ENCODE peak calls at places on chromosomes 13 and 19, in ten cellular contexts. N is HCT116, R is GM12878, A is mesendoderm, P is GM23248, X is fibroblast of lung, Y is H9, Z is K562, G is astrocyte, U is MM.1S. C is an unnamed sample.

GRCh38 chr19:51808333-51808986 is 13.5 kb downstream of the FPR3 start:
- DNase-seq in Y (no peak), P (peak), N (no peak), A (no peak), U (no peak), R (no peak), G (no peak), Z (peak), X (no peak), C (no peak)

GRCh38 chr19:45575216-45575615 is 9.4 kb downstream of the OPA3 start:
- DNase-seq in G (no peak), Z (no peak), X (no peak), R (no peak), A (no peak), N (no peak), P (no peak), Y (no peak), U (peak), C (no peak)

GRCh38 chr13:102912599-102912998 is 66.8 kb downstream of the ERCC5 start:
- DNase-seq in N (no peak), G (no peak), X (no peak), Z (no peak), R (no peak), A (no peak), P (no peak), U (no peak), Y (no peak), C (no peak)

GRCh38 chr19:18264428-18264827 is 9.8 kb downstream of the IQCN start:
- DNase-seq in N (no peak), G (no peak), U (no peak), Y (no peak), R (no peak), A (no peak), Z (no peak), P (no peak), X (no peak), C (no peak)

GRCh38 chr13:39767791-39768564 is 112.5 kb downstream of the COG6 start:
- DNase-seq in R (no peak), Y (no peak), U (no peak), X (no peak), N (no peak), A (peak), Z (no peak), G (no peak), P (no peak), C (no peak)

GRCh38 chr19:14632286-14632685 is 42.4 kb downstream of the ADGRE3 start:
- DNase-seq in U (no peak), A (peak), Y (peak), Z (peak), P (peak), R (peak), N (peak), G (no peak), X (no peak), C (peak)

GRCh38 chr13:104779311-104779710 is 1713.1 kb upstream of the SLC10A2 start:
- DNase-seq in Z (no peak), P (peak), G (peak), N (no peak), Y (peak), U (no peak), A (peak), X (peak), R (no peak), C (no peak)

GRCh38 chr19:35596366-35596999 is 10.5 kb downstream of the PMIS2 start:
- DNase-seq in Y (no peak), Z (peak), R (peak), N (no peak), X (no peak), G (no peak), P (no peak), A (peak), U (peak), C (no peak)

GRCh38 chr19:11556634-11557420 is 2.2 kb downstream of the ELOF1 start:
- DNase-seq in Y (no peak), P (no peak), A (no peak), X (no peak), U (no peak), R (no peak), Z (no peak), G (no peak), N (no peak), C (no peak)

GRCh38 chr19:27762933-27763332 is 1450.0 kb downstream of the UQCRFS1 start:
- DNase-seq in G (no peak), P (no peak), Z (no peak), X (no peak), A (no peak), R (no peak), N (no peak), Y (no peak), U (no peak), C (no peak)

GRCh38 chr13:64925727-64926126 is 2304.4 kb downstream of the PCDH9 start:
- DNase-seq in U (no peak), R (no peak), Y (no peak), X (no peak), Z (no peak), G (no peak), A (no peak), P (no peak), N (no peak), C (no peak)

GRCh38 chr13:35720690-35721554 is 244.4 kb upstream of the MAB21L1 start:
- DNase-seq in P (peak), Z (peak), X (peak), R (no peak), G (no peak), Y (peak), A (peak), N (peak), U (no peak), C (peak)

GRCh38 chr13:41224113-41225110 is 30.0 kb upstream of the KBTBD7 start:
- DNase-seq in U (no peak), N (no peak), P (peak), Z (no peak), Y (no peak), R (no peak), X (peak), A (no peak), G (peak), C (no peak)

GRCh38 chr19:54160182-54160811 is 776 bp upstream of the LENG1 start:
- DNase-seq in U (peak), R (no peak), N (no peak), G (no peak), X (peak), P (peak), A (peak), Y (no peak), Z (peak), C (no peak)

GRCh38 chr13:25905411-25906010 is 146.3 kb downstream of the SHISA2 start:
- DNase-seq in U (no peak), N (no peak), A (peak), Z (no peak), G (no peak), R (no peak), P (no peak), Y (no peak), X (no peak), C (no peak)

GRCh38 chr19:44574201-44574950 is 39.0 kb upstream of the IGSF23 start:
- DNase-seq in G (no peak), U (no peak), X (no peak), R (no peak), A (no peak), P (no peak), N (no peak), Z (no peak), Y (no peak), C (no peak)

GRCh38 chr13:108212901-108213300 is 2.4 kb downstream of the LIG4 start:
- DNase-seq in N (no peak), U (no peak), G (no peak), A (no peak), Y (no peak), Z (no peak), R (no peak), X (no peak), P (no peak), C (no peak)

GRCh38 chr13:108213946-108214345 is 1.4 kb downstream of the LIG4 start:
- DNase-seq in Y (no peak), P (peak), X (peak), A (no peak), G (peak), Z (no peak), U (no peak), R (no peak), N (no peak), C (no peak)

GRCh38 chr13:108218044-108218974 is at the start of gene ABHD13:
- DNase-seq in Z (peak), X (peak), R (peak), U (peak), P (peak), Y (peak), A (peak), N (peak), G (peak), C (peak)

GRCh38 chr13:108215428-108215827 is at the start of gene LIG4:
- DNase-seq in X (peak), P (peak), N (peak), R (peak), Y (peak), A (peak), G (peak), U (peak), Z (peak), C (peak)

DNA sequence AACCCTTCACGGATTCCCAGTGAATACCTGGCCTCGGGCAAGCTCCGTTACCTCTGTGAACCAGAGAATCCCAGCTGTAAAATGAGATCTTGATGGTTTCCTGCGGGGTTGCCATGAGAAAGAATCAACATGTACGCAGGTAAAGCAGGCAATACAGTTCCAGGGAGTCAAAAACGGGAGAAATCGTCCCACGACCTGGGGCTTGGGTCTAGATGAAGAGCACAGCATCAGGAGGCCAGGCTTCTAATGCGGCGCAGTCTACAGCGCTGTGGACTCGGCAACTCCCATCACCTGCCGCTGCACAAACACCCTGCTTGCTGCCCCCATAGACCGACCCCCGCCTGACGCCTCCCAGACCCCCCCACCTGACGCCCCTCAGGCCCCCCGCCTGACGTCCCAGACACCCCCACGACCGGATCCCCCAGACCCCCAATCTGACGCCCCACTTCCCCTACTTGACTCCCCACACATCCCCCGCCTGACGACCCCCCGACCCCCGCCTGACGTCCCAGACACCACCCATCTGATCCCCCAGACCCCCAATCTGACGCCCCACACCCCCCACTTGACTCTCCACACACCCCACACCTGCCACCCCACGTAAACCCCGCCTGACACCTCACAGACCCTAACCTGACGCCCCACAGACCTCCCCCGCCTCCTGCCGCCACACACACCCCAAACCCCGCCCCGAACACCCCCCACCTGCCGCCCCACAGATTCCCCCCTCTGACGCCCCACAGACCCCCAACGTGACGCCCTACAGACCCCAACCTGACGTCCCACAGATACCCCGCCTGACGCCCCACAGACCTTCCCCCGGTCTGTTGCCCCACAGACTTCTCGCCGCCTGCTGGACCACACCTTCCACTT is 589 bp downstream of the LIG4 start:
- DNase-seq in P (peak), N (no peak), X (no peak), A (peak), G (no peak), Y (peak), U (no peak), Z (no peak), R (no peak), C (no peak)
- H3K9ac ChIP-seq in P (peak), N (no peak), X (peak), A (peak), G (peak), Y (peak), U (no peak), Z (no peak), R (peak), C (peak)

GRCh38 chr13:20127263-20127562 is 33.6 kb downstream of the GJA3 start:
- DNase-seq in A (peak), X (no peak), N (no peak), Y (no peak), U (peak), R (no peak), G (no peak), Z (no peak), P (no peak), C (no peak)
- H3K9ac ChIP-seq in A (peak), X (peak), N (peak), Y (no peak), U (peak), R (peak), G (peak), Z (no peak), P (peak), C (peak)

DNA sequence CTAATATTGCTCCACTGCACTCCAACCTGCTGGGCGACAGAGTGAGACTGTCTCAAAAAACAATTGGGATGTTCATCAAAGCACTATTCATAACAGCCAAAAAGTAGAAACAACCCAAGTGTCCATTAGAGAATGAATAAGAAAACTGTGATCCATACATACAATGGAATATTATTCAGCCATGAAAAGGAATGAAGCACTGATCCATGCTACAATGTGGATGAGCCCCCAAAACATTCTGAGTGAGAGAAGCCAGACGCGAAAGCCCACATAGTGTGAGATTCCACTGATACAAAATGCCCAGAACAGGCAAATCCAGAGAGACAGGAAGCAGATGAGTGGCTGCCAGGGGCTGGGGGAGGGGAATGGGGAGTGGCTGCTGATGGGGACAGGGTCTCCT is 16.0 kb downstream of the KLF2 start:
- DNase-seq in R (no peak), Z (no peak), X (no peak), Y (no peak), G (no peak), P (no peak), U (no peak), A (peak), N (no peak), C (no peak)
- H3K9ac ChIP-seq in R (no peak), Z (no peak), X (no peak), Y (no peak), G (no peak), P (no peak), U (no peak), A (no peak), N (no peak), C (no peak)

GRCh38 chr13:66952507-66952906 is 277.6 kb downstream of the PCDH9 start:
- DNase-seq in R (no peak), P (no peak), G (no peak), A (peak), N (no peak), Z (no peak), U (no peak), X (no peak), Y (no peak), C (no peak)
- H3K9ac ChIP-seq in R (no peak), P (no peak), G (no peak), A (no peak), N (no peak), Z (no peak), U (no peak), X (no peak), Y (no peak), C (no peak)

DNA sequence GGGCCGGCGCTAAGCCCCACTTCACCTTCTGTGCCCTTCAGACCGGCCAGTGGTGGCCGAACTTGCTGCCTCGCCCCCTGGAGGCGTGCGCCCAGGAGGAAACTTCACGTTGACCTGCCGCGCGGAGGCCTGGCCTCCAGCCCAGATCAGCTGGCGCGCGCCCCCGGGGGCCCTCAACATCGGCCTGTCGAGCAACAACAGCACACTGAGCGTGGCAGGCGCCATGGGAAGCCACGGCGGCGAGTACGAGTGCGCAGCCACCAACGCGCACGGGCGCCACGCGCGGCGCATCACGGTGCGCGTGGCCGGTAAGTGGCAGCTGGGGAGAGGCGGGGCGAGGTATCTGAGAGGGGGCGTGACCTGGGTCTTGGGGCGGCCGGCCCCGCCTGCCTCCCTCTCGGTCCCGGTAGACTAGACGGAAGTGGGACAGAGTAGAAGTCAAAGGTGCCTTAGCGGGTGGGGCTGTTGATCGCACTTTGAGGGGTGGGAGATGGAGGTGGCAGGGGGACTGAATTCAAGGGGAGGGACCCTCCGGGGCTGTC is 5.6 kb downstream of the ICAM5 start:
- DNase-seq in G (no peak), A (peak), U (peak), R (no peak), Z (no peak), X (no peak), P (peak), Y (peak), N (no peak), C (no peak)
- H3K9ac ChIP-seq in G (no peak), A (no peak), U (no peak), R (peak), Z (no peak), X (no peak), P (no peak), Y (no peak), N (no peak), C (peak)